ENCODE peak calls at places on chromosome 10, in four cellular contexts. L is neural progenitor cell, V is tibial artery, A is cardiac muscle cell. R is an unnamed sample.

GRCh38 chr10:60650272-60650800 is 127.9 kb upstream of the CDK1 start:
- DNase-seq in L (no peak), A (no peak), V (no peak), R (no peak)

GRCh38 chr10:230758-231157 is 95.5 kb downstream of the ZMYND11 start:
- DNase-seq in V (no peak), A (no peak), L (peak; percentile 19), R (no peak)

GRCh38 chr10:115653473-115653872 is 560.3 kb downstream of the ATRNL1 start:
- DNase-seq in A (no peak), L (no peak), V (no peak), R (no peak)

GRCh38 chr10:110845372-110845755 is 26.4 kb upstream of the PDCD4 start:
- DNase-seq in L (no peak), V (no peak), A (no peak), R (no peak)

GRCh38 chr10:22666287-22667092 is 47.9 kb downstream of the PIP4K2A start:
- DNase-seq in V (no peak), A (peak; percentile 73), L (no peak), R (no peak)

GRCh38 chr10:52437205-52437646 is 123.1 kb downstream of the DKK1 start:
- DNase-seq in A (no peak), L (no peak), V (no peak), R (no peak)

GRCh38 chr10:93992400-93993030 is 1.2 kb upstream of the PLCE1 start:
- DNase-seq in A (peak; percentile 45), L (peak; percentile 37), V (no peak), R (no peak)

GRCh38 chr10:28425431-28425830 is 107.5 kb upstream of the WAC start:
- DNase-seq in V (no peak), L (no peak), A (peak; percentile 8), R (no peak)

GRCh38 chr10:110279062-110279986 is 25.4 kb downstream of the SMNDC1 start:
- DNase-seq in V (no peak), L (peak; percentile 55), A (peak; percentile 82), R (no peak)

GRCh38 chr10:44933922-44934321 is 22.8 kb downstream of the TMEM72 start:
- DNase-seq in V (no peak), L (no peak), A (no peak), R (no peak)

DNA sequence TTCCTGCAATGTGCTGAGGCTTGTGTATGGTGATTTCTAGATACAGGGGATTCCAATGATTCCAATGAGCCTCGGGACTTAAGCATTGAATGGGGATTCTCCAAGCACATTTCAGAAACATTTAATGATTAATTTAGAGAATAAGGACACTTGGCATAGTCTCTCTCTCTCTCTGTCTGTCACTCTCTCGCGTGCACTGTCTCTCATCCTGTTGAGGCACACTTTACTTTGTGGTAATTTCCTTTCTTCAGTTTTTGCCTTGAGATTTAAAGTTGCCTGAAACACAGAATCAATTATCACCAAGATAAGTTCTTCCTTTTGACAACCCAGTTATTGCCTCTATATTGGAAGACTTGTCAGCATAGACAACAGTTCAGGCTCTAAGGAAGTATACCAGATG is 131.6 kb downstream of the ARID5B start:
- DNase-seq in L (no peak), A (no peak), V (no peak), R (no peak)
- H3K27ac ChIP-seq in L (no peak overlapping the region), A (no peak overlapping the region), V (no peak overlapping the region), R (no peak overlapping the region)

GRCh38 chr10:75396861-75397570 is 4.5 kb downstream of the ZNF503 start:
- DNase-seq in V (no peak), A (peak; percentile 44), L (peak; percentile 61), R (no peak)
- H3K27ac ChIP-seq in V (peak overlapping the region; percentile 21), A (peak overlapping the region; percentile 96), L (no peak overlapping the region), R (peak overlapping the region; percentile 97)

GRCh38 chr10:113897693-113898618 is 43.5 kb downstream of the NHLRC2 start:
- DNase-seq in A (no peak), V (no peak), L (no peak), R (no peak)
- H3K27ac ChIP-seq in A (peak overlapping the region; percentile 71), V (no peak overlapping the region), L (no peak overlapping the region), R (no peak overlapping the region)

GRCh38 chr10:127976701-127977367 is 69.9 kb downstream of the PTPRE start:
- DNase-seq in L (no peak), A (no peak), V (no peak), R (no peak)
- H3K27ac ChIP-seq in L (no peak overlapping the region), A (no peak overlapping the region), V (peak overlapping the region; percentile 60), R (no peak overlapping the region)

DNA sequence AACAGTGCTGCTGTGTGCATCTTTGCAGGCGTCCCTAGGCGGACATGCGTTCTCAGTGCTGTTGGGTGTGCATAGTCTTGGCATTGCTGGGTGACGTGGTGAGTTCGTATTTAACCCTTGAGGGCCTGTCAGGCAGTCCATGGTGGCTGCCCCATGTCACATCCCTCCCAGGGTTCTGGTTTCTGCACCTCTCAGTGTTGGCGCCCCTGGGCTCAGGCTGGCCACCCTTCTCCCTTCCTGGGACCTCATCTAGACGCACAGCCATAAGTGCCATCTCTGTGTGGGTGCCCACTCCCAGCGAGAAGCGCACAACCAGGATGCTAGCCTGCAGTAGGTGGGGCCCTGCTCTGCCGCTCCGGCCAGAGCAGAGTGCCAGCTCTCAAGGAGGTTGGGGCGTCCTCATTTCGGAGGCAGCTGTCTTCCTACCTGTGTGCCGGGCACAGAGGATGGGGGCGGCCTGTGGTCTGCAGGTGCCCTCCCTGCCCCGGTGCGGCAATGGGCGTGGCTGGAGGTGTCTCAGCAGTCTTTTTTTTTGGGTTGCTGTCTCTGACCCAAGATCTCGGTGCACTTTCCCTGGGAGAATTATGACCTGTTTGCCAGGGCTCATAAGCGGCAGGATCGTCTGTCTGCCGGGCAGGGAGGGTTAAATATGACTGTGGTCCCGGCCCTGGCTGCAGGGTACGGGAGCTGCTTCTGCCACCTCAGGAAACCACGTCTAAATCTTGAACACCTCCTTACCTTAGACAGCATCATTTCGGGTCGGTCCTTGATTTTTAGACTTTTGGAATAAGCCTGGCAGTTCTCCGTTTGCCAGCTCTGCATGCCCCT is 6.5 kb downstream of the INPP5A start:
- DNase-seq in L (no peak), A (no peak), V (peak; percentile 56), R (no peak)
- H3K27ac ChIP-seq in L (no peak overlapping the region), A (no peak overlapping the region), V (no peak overlapping the region), R (no peak overlapping the region)

GRCh38 chr10:33332183-33333031 is 2.1 kb downstream of the NRP1 start:
- DNase-seq in L (peak; percentile 9), A (peak; percentile 76), V (no peak), R (no peak)

GRCh38 chr10:33330543-33331019 is 3.9 kb downstream of the NRP1 start:
- DNase-seq in L (peak; percentile 85), V (peak; percentile 91), A (peak; percentile 90), R (peak; percentile 91)

GRCh38 chr10:33333260-33334169 is 952 bp downstream of the NRP1 start:
- DNase-seq in L (no peak), A (peak; percentile 41), V (no peak), R (no peak)

GRCh38 chr10:33329178-33329577 is 5.3 kb downstream of the NRP1 start:
- DNase-seq in L (no peak), V (no peak), A (no peak), R (no peak)

GRCh38 chr10:33331020-33331557 is 3.4 kb downstream of the NRP1 start:
- DNase-seq in L (peak; percentile 52), A (no peak), V (no peak), R (no peak)
- H3K27ac ChIP-seq in L (no peak overlapping the region), A (peak overlapping the region; percentile 96), V (peak overlapping the region; percentile 90), R (no peak overlapping the region)

R was measured in suprapubic skin.